ENCODE peak calls at places on chromosomes 2 and 18, in nine cellular contexts. One of them, this sample, is unnamed.

GRCh38 chr2:130807659-130808385 is 28.9 kb upstream of the ARHGEF4 start:
- DNase-seq in chondrocyte: peak
- DNase-seq in GM20000: no peak
- DNase-seq in HFF-Myc: peak
- DNase-seq in CD4-positive, alpha-beta T cell: no peak
- DNase-seq in fibroblast of pulmonary artery: no peak
- DNase-seq in glutamatergic neuron: no peak
- DNase-seq in hepatocyte: no peak
- DNase-seq in kidney: no peak
- DNase-seq in this sample: no peak

GRCh38 chr2:85724731-85725181 is 29.0 kb upstream of the ATOH8 start:
- DNase-seq in chondrocyte: no peak
- DNase-seq in glutamatergic neuron: peak
- DNase-seq in fibroblast of pulmonary artery: no peak
- DNase-seq in hepatocyte: no peak
- DNase-seq in HFF-Myc: no peak
- DNase-seq in GM20000: no peak
- DNase-seq in kidney: no peak
- DNase-seq in CD4-positive, alpha-beta T cell: no peak
- DNase-seq in this sample: no peak

GRCh38 chr2:151339168-151339567 is 18.2 kb upstream of the TNFAIP6 start:
- DNase-seq in HFF-Myc: no peak
- DNase-seq in fibroblast of pulmonary artery: no peak
- DNase-seq in CD4-positive, alpha-beta T cell: no peak
- DNase-seq in hepatocyte: no peak
- DNase-seq in chondrocyte: no peak
- DNase-seq in GM20000: no peak
- DNase-seq in glutamatergic neuron: no peak
- DNase-seq in kidney: no peak
- DNase-seq in this sample: no peak

GRCh38 chr2:197088694-197089093 is 162.2 kb upstream of the PGAP1 start:
- DNase-seq in glutamatergic neuron: no peak
- DNase-seq in fibroblast of pulmonary artery: peak
- DNase-seq in CD4-positive, alpha-beta T cell: no peak
- DNase-seq in chondrocyte: no peak
- DNase-seq in HFF-Myc: no peak
- DNase-seq in kidney: no peak
- DNase-seq in hepatocyte: peak
- DNase-seq in GM20000: no peak
- DNase-seq in this sample: no peak

GRCh38 chr18:72107647-72108046 is 436.5 kb downstream of the CBLN2 start:
- DNase-seq in hepatocyte: peak
- DNase-seq in CD4-positive, alpha-beta T cell: no peak
- DNase-seq in glutamatergic neuron: no peak
- DNase-seq in kidney: no peak
- DNase-seq in GM20000: no peak
- DNase-seq in chondrocyte: no peak
- DNase-seq in fibroblast of pulmonary artery: peak
- DNase-seq in HFF-Myc: no peak
- DNase-seq in this sample: no peak

GRCh38 chr18:70314383-70314782 is 25.5 kb downstream of the SOCS6 start:
- DNase-seq in kidney: no peak
- DNase-seq in fibroblast of pulmonary artery: no peak
- DNase-seq in glutamatergic neuron: no peak
- DNase-seq in hepatocyte: no peak
- DNase-seq in GM20000: no peak
- DNase-seq in chondrocyte: no peak
- DNase-seq in HFF-Myc: no peak
- DNase-seq in CD4-positive, alpha-beta T cell: no peak
- DNase-seq in this sample: no peak

GRCh38 chr2:113240915-113241911 is 37.5 kb downstream of the PAX8 start:
- DNase-seq in CD4-positive, alpha-beta T cell: no peak
- DNase-seq in HFF-Myc: peak
- DNase-seq in chondrocyte: no peak
- DNase-seq in glutamatergic neuron: no peak
- DNase-seq in GM20000: no peak
- DNase-seq in hepatocyte: peak
- DNase-seq in kidney: peak
- DNase-seq in fibroblast of pulmonary artery: peak
- DNase-seq in this sample: no peak

GRCh38 chr18:46387426-46388131 is 269.4 kb downstream of the LOXHD1 start:
- DNase-seq in glutamatergic neuron: no peak
- DNase-seq in hepatocyte: no peak
- DNase-seq in fibroblast of pulmonary artery: no peak
- DNase-seq in chondrocyte: no peak
- DNase-seq in kidney: peak
- DNase-seq in HFF-Myc: no peak
- DNase-seq in GM20000: no peak
- DNase-seq in CD4-positive, alpha-beta T cell: no peak
- DNase-seq in this sample: no peak

GRCh38 chr2:95667480-95667879 is 75.7 kb downstream of the TRIM43 start:
- DNase-seq in fibroblast of pulmonary artery: no peak
- DNase-seq in glutamatergic neuron: no peak
- DNase-seq in chondrocyte: no peak
- DNase-seq in hepatocyte: no peak
- DNase-seq in kidney: no peak
- DNase-seq in GM20000: no peak
- DNase-seq in CD4-positive, alpha-beta T cell: no peak
- DNase-seq in HFF-Myc: no peak
- DNase-seq in this sample: no peak

GRCh38 chr18:63445067-63445466 is 22.8 kb upstream of the VPS4B start:
- DNase-seq in glutamatergic neuron: no peak
- DNase-seq in fibroblast of pulmonary artery: no peak
- DNase-seq in hepatocyte: no peak
- DNase-seq in GM20000: no peak
- DNase-seq in HFF-Myc: no peak
- DNase-seq in CD4-positive, alpha-beta T cell: no peak
- DNase-seq in chondrocyte: no peak
- DNase-seq in kidney: no peak
- DNase-seq in this sample: no peak

GRCh38 chr2:224442092-224442999 is 40.4 kb upstream of the FAM124B start:
- DNase-seq in glutamatergic neuron: peak
- DNase-seq in chondrocyte: no peak
- DNase-seq in hepatocyte: no peak
- DNase-seq in fibroblast of pulmonary artery: peak
- DNase-seq in CD4-positive, alpha-beta T cell: no peak
- DNase-seq in HFF-Myc: no peak
- DNase-seq in kidney: peak
- DNase-seq in GM20000: peak
- DNase-seq in this sample: no peak

GRCh38 chr18:23752796-23753195 is 63.5 kb downstream of the LAMA3 start:
- DNase-seq in chondrocyte: no peak
- DNase-seq in kidney: no peak
- DNase-seq in hepatocyte: peak
- DNase-seq in GM20000: no peak
- DNase-seq in HFF-Myc: no peak
- DNase-seq in glutamatergic neuron: no peak
- DNase-seq in CD4-positive, alpha-beta T cell: no peak
- DNase-seq in fibroblast of pulmonary artery: peak
- DNase-seq in this sample: no peak

GRCh38 chr2:232588680-232589585 is 38.4 kb downstream of the EIF4E2 start:
- DNase-seq in kidney: peak
- DNase-seq in hepatocyte: peak
- DNase-seq in CD4-positive, alpha-beta T cell: no peak
- DNase-seq in GM20000: no peak
- DNase-seq in fibroblast of pulmonary artery: peak
- DNase-seq in chondrocyte: no peak
- DNase-seq in HFF-Myc: peak
- DNase-seq in glutamatergic neuron: no peak
- DNase-seq in this sample: no peak

GRCh38 chr2:224951723-224952481 is 90.4 kb downstream of the DOCK10 start:
- DNase-seq in fibroblast of pulmonary artery: no peak
- DNase-seq in CD4-positive, alpha-beta T cell: no peak
- DNase-seq in HFF-Myc: no peak
- DNase-seq in GM20000: peak
- DNase-seq in chondrocyte: no peak
- DNase-seq in glutamatergic neuron: no peak
- DNase-seq in kidney: no peak
- DNase-seq in hepatocyte: no peak
- DNase-seq in this sample: no peak

GRCh38 chr18:60549338-60549960 is 176.9 kb upstream of the MC4R start:
- DNase-seq in hepatocyte: peak
- DNase-seq in glutamatergic neuron: no peak
- DNase-seq in chondrocyte: no peak
- DNase-seq in HFF-Myc: peak
- DNase-seq in kidney: no peak
- DNase-seq in CD4-positive, alpha-beta T cell: no peak
- DNase-seq in fibroblast of pulmonary artery: peak
- DNase-seq in GM20000: peak
- DNase-seq in this sample: peak

GRCh38 chr2:17441790-17442189 is 76.5 kb downstream of the RAD51AP2 start:
- DNase-seq in fibroblast of pulmonary artery: no peak
- DNase-seq in glutamatergic neuron: no peak
- DNase-seq in HFF-Myc: no peak
- DNase-seq in CD4-positive, alpha-beta T cell: no peak
- DNase-seq in hepatocyte: no peak
- DNase-seq in kidney: no peak
- DNase-seq in GM20000: no peak
- DNase-seq in chondrocyte: no peak
- DNase-seq in this sample: no peak
- TF ChIP-seq CTCF in fibroblast of pulmonary artery: no peak
- TF ChIP-seq CTCF in glutamatergic neuron: no peak
- TF ChIP-seq CTCF in HFF-Myc: no peak
- TF ChIP-seq CTCF in CD4-positive, alpha-beta T cell: no peak
- TF ChIP-seq CTCF in hepatocyte: no peak
- TF ChIP-seq CTCF in kidney: no peak
- TF ChIP-seq CTCF in GM20000: no peak
- TF ChIP-seq CTCF in chondrocyte: no peak
- TF ChIP-seq CTCF in this sample: no peak

GRCh38 chr2:9914384-9915065 is 37.0 kb upstream of the GRHL1 start:
- DNase-seq in glutamatergic neuron: peak
- DNase-seq in GM20000: peak
- DNase-seq in CD4-positive, alpha-beta T cell: no peak
- DNase-seq in fibroblast of pulmonary artery: peak
- DNase-seq in hepatocyte: peak
- DNase-seq in chondrocyte: no peak
- DNase-seq in kidney: no peak
- DNase-seq in HFF-Myc: peak
- DNase-seq in this sample: no peak
- TF ChIP-seq CTCF in glutamatergic neuron: no peak
- TF ChIP-seq CTCF in GM20000: peak
- TF ChIP-seq CTCF in CD4-positive, alpha-beta T cell: no peak
- TF ChIP-seq CTCF in fibroblast of pulmonary artery: peak
- TF ChIP-seq CTCF in hepatocyte: no peak
- TF ChIP-seq CTCF in chondrocyte: peak
- TF ChIP-seq CTCF in kidney: no peak
- TF ChIP-seq CTCF in HFF-Myc: no peak
- TF ChIP-seq CTCF in this sample: no peak

GRCh38 chr2:714005-714741 is 37.0 kb upstream of the TMEM18 start:
- DNase-seq in HFF-Myc: peak
- DNase-seq in hepatocyte: peak
- DNase-seq in chondrocyte: no peak
- DNase-seq in CD4-positive, alpha-beta T cell: no peak
- DNase-seq in glutamatergic neuron: peak
- DNase-seq in kidney: no peak
- DNase-seq in fibroblast of pulmonary artery: peak
- DNase-seq in GM20000: peak
- DNase-seq in this sample: peak

GRCh38 chr2:719191-719590 is 42.0 kb upstream of the TMEM18 start:
- DNase-seq in GM20000: no peak
- DNase-seq in chondrocyte: no peak
- DNase-seq in hepatocyte: no peak
- DNase-seq in CD4-positive, alpha-beta T cell: no peak
- DNase-seq in glutamatergic neuron: no peak
- DNase-seq in fibroblast of pulmonary artery: no peak
- DNase-seq in kidney: no peak
- DNase-seq in HFF-Myc: no peak
- DNase-seq in this sample: no peak

GRCh38 chr2:719734-720133 is 42.5 kb upstream of the TMEM18 start:
- DNase-seq in kidney: no peak
- DNase-seq in HFF-Myc: no peak
- DNase-seq in CD4-positive, alpha-beta T cell: no peak
- DNase-seq in chondrocyte: no peak
- DNase-seq in hepatocyte: no peak
- DNase-seq in glutamatergic neuron: no peak
- DNase-seq in fibroblast of pulmonary artery: no peak
- DNase-seq in GM20000: no peak
- DNase-seq in this sample: no peak

GRCh38 chr2:715038-715437 is 37.8 kb upstream of the TMEM18 start:
- DNase-seq in fibroblast of pulmonary artery: no peak
- DNase-seq in HFF-Myc: no peak
- DNase-seq in CD4-positive, alpha-beta T cell: no peak
- DNase-seq in chondrocyte: no peak
- DNase-seq in kidney: no peak
- DNase-seq in hepatocyte: no peak
- DNase-seq in glutamatergic neuron: no peak
- DNase-seq in GM20000: no peak
- DNase-seq in this sample: no peak

GRCh38 chr2:715847-716573 is 38.8 kb upstream of the TMEM18 start:
- DNase-seq in glutamatergic neuron: no peak
- DNase-seq in chondrocyte: no peak
- DNase-seq in GM20000: no peak
- DNase-seq in fibroblast of pulmonary artery: peak
- DNase-seq in hepatocyte: no peak
- DNase-seq in kidney: no peak
- DNase-seq in HFF-Myc: no peak
- DNase-seq in CD4-positive, alpha-beta T cell: no peak
- DNase-seq in this sample: no peak
- TF ChIP-seq CTCF in glutamatergic neuron: peak
- TF ChIP-seq CTCF in chondrocyte: peak
- TF ChIP-seq CTCF in GM20000: no peak
- TF ChIP-seq CTCF in fibroblast of pulmonary artery: peak
- TF ChIP-seq CTCF in hepatocyte: peak
- TF ChIP-seq CTCF in kidney: peak
- TF ChIP-seq CTCF in HFF-Myc: peak
- TF ChIP-seq CTCF in CD4-positive, alpha-beta T cell: no peak
- TF ChIP-seq CTCF in this sample: peak

GRCh38 chr2:8310557-8311455 is 371.1 kb upstream of the ID2 start:
- DNase-seq in glutamatergic neuron: no peak
- DNase-seq in CD4-positive, alpha-beta T cell: peak
- DNase-seq in hepatocyte: no peak
- DNase-seq in HFF-Myc: no peak
- DNase-seq in GM20000: no peak
- DNase-seq in kidney: no peak
- DNase-seq in chondrocyte: peak
- DNase-seq in fibroblast of pulmonary artery: no peak
- DNase-seq in this sample: no peak
- TF ChIP-seq CTCF in glutamatergic neuron: no peak
- TF ChIP-seq CTCF in CD4-positive, alpha-beta T cell: no peak
- TF ChIP-seq CTCF in hepatocyte: no peak
- TF ChIP-seq CTCF in HFF-Myc: no peak
- TF ChIP-seq CTCF in GM20000: no peak
- TF ChIP-seq CTCF in kidney: no peak
- TF ChIP-seq CTCF in chondrocyte: no peak
- TF ChIP-seq CTCF in fibroblast of pulmonary artery: no peak
- TF ChIP-seq CTCF in this sample: no peak

DNA sequence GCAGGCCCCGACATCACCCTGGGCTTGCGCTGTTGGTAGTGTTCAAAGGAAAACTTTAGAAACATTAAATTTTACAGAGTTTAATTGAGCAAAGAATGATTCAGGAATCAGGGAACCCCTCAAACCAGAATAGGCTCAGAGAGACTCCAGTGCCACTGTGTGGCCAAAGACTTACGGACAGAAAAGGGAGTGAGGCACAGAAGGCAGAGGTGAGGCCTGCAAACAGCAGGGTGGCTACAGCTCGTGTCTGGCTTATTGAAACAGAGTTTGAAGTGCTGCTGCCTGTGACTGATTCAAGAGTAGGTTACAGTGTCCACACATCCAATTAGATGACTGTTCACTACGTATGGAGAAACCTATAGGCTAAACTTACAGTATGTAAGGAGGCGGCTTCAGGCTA is 2.4 kb upstream of the CTDP1 start:
- DNase-seq in GM20000: no peak
- DNase-seq in hepatocyte: no peak
- DNase-seq in kidney: no peak
- DNase-seq in CD4-positive, alpha-beta T cell: no peak
- DNase-seq in fibroblast of pulmonary artery: no peak
- DNase-seq in glutamatergic neuron: no peak
- DNase-seq in HFF-Myc: no peak
- DNase-seq in chondrocyte: no peak
- DNase-seq in this sample: no peak
- TF ChIP-seq CTCF in GM20000: no peak
- TF ChIP-seq CTCF in hepatocyte: no peak
- TF ChIP-seq CTCF in kidney: no peak
- TF ChIP-seq CTCF in CD4-positive, alpha-beta T cell: no peak
- TF ChIP-seq CTCF in fibroblast of pulmonary artery: no peak
- TF ChIP-seq CTCF in glutamatergic neuron: no peak
- TF ChIP-seq CTCF in HFF-Myc: no peak
- TF ChIP-seq CTCF in chondrocyte: no peak
- TF ChIP-seq CTCF in this sample: no peak

This sample was measured in endothelial cell.